ENCODE peak calls at places on chromosomes 16 and 17, in six cellular contexts. Z, I, U, Y, O and M are unnamed samples. For H3K36me3 and H3K9me3, the result is how much of the 10 kb centered on the place peaks cover.

GRCh38 chr17:59435238-59435637 is 103.8 kb downstream of the YPEL2 start:
- DNase-seq in I (no peak), Z (no peak), U (no peak), Y (no peak), O (peak), M (no peak)

GRCh38 chr17:68310141-68310540 is 18.8 kb downstream of the ARSG start:
- DNase-seq in I (no peak), U (no peak), Z (no peak), O (peak), Y (no peak), M (no peak)

GRCh38 chr17:21039839-21040575 is 2.8 kb downstream of the USP22 start:
- DNase-seq in Z (peak), Y (no peak), U (no peak), O (peak), I (no peak), M (no peak)

GRCh38 chr17:79905832-79906231 is 66.6 kb upstream of the CBX4 start:
- DNase-seq in I (no peak), Z (no peak), O (peak), Y (no peak), U (no peak), M (no peak)

GRCh38 chr17:20189322-20189721 is 180.2 kb downstream of the SPECC1 start:
- DNase-seq in Z (no peak), O (peak), Y (no peak), U (no peak), I (no peak), M (no peak)

GRCh38 chr17:78010759-78011158 is 52.3 kb downstream of the TNRC6C start:
- DNase-seq in Z (no peak), O (no peak), U (no peak), I (no peak), Y (no peak), M (no peak)

GRCh38 chr17:48577946-48578615 is at the start of gene HOXB4:
- DNase-seq in I (peak), Z (peak), O (peak), U (peak), Y (peak), M (peak)

GRCh38 chr16:86363057-86363490 is 147.3 kb upstream of the FOXF1 start:
- DNase-seq in Z (no peak), I (no peak), O (peak), Y (no peak), U (no peak), M (no peak)

GRCh38 chr17:45973943-45974859 is 24.8 kb upstream of the STH start:
- DNase-seq in Z (no peak), O (no peak), U (no peak), I (no peak), Y (peak), M (no peak)

GRCh38 chr16:71672125-71672524 is 46.1 kb downstream of the MARVELD3 start:
- DNase-seq in U (no peak), Z (no peak), O (no peak), Y (no peak), I (no peak), M (no peak)

GRCh38 chr16:12257926-12258561 is 281.5 kb downstream of the SNX29 start:
- DNase-seq in I (no peak), Z (peak), Y (peak), O (no peak), U (peak), M (no peak)

GRCh38 chr17:28553000-28553505 is 629 bp upstream of the UNC119 start:
- DNase-seq in Y (no peak), I (no peak), O (no peak), U (no peak), Z (no peak), M (no peak)

GRCh38 chr16:81601008-81601428 is 156.4 kb downstream of the CMIP start:
- DNase-seq in Y (no peak), U (no peak), O (peak), I (no peak), Z (no peak), M (no peak)

GRCh38 chr17:58873926-58874325 is 118.3 kb downstream of the PPM1E start:
- DNase-seq in Z (no peak), U (no peak), Y (no peak), I (no peak), O (no peak), M (no peak)

GRCh38 chr16:86393907-86394626 is 116.3 kb upstream of the FOXF1 start:
- DNase-seq in O (no peak), Y (no peak), U (no peak), Z (no peak), I (no peak), M (no peak)

GRCh38 chr16:63187638-63188037 is 1151.4 kb upstream of the CDH8 start:
- DNase-seq in Y (no peak), Z (no peak), O (no peak), U (no peak), I (no peak), M (no peak)

GRCh38 chr16:88195021-88195581 is 187.7 kb upstream of the ZNF469 start:
- DNase-seq in Z (no peak), Y (peak), U (no peak), I (no peak), O (peak), M (no peak)

GRCh38 chr17:15306406-15306970 is 34.9 kb downstream of the TEKT3 start:
- DNase-seq in O (peak), Z (no peak), Y (no peak), U (no peak), I (no peak), M (no peak)

GRCh38 chr16:16821261-16821660 is 442.3 kb downstream of the NPIPA7 start:
- DNase-seq in I (no peak), U (no peak), Y (no peak), O (no peak), Z (no peak), M (no peak)

GRCh38 chr16:88349903-88350900 is 32.6 kb upstream of the ZNF469 start:
- DNase-seq in U (peak), Z (no peak), I (no peak), Y (no peak), O (no peak), M (no peak)

GRCh38 chr16:85359147-85359822 is 247.0 kb upstream of the CIBAR2 start:
- DNase-seq in O (peak), Y (no peak), Z (no peak), I (no peak), U (no peak), M (no peak)

GRCh38 chr17:45320931-45321461 is 4.2 kb upstream of the MAP3K14 start:
- DNase-seq in O (peak), Z (peak), U (no peak), Y (no peak), I (no peak), M (no peak)

GRCh38 chr17:30210366-30210765 is 25.1 kb downstream of the SLC6A4 start:
- DNase-seq in O (no peak), Z (no peak), U (no peak), I (no peak), Y (no peak), M (no peak)

GRCh38 chr17:6061290-6061689 is 8.9 kb upstream of the WSCD1 start:
- DNase-seq in O (peak), Z (no peak), I (peak), U (no peak), Y (peak), M (no peak)

GRCh38 chr17:76204277-76204676 is 36.0 kb downstream of the RNF157 start:
- DNase-seq in I (no peak), U (no peak), O (peak), Z (no peak), Y (no peak), M (no peak)

GRCh38 chr16:4376820-4377572 is 5.3 kb downstream of the VASN start:
- DNase-seq in I (no peak), U (no peak), Y (no peak), O (no peak), Z (no peak), M (peak)

GRCh38 chr17:50171371-50172071 is 5.7 kb downstream of the SGCA start:
- DNase-seq in Z (no peak), U (no peak), I (no peak), O (no peak), Y (peak), M (peak)

GRCh38 chr16:56241596-56241995 is 50.3 kb downstream of the GNAO1 start:
- DNase-seq in O (no peak), Y (no peak), U (no peak), Z (no peak), I (no peak), M (no peak)

GRCh38 chr17:14205992-14206461 is 30.6 kb downstream of the CDRT15 start:
- DNase-seq in Z (peak), U (peak), I (no peak), Y (peak), O (no peak), M (peak)
- H3K4me3 ChIP-seq in Z (no peak), U (no peak), I (no peak), Y (no peak), O (no peak), M (no peak)

DNA sequence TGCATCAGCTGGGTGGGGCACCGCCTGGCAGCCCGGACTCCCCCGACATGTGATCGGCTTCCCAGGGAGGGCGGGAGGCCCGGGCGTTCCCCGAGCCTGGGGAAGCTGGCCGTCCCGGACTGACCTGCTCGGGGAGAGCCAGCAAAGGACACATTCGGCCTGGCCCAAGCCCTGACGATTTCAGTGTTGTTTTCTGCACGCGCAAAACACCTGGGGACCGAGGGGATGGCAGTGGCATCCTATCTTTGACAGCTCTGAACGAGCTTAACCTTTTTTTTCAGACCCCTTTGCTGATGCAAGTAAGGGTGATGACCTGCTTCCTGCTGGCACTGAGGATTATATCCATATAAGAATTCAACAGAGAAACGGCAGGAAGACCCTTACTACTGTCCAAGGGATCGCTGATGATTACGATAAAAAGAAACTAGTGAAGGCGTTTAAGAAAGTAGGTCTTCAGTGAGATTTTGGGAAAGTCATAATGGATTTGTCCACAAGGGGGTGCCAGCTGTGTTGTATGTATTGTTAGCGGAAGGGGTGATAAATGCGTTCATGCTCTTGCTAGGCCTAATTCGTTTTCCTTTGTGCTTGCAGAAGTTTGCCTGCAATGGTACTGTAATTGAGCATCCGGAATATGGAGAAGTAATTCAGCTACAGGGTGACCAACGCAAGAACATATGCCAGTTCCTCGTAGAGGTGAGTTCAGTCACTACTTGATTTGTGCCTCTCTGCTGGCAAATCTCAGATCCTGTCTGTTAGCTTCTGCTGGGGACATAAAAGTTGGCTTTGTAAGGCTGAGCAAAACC is 1.0 kb downstream of the EIF1 start:
- DNase-seq in U (no peak), Z (peak), O (peak), I (no peak), Y (no peak), M (no peak)
- H3K36me3 ChIP-seq in U (under half), Z (under half), O (under half), I (under half), Y (half or more), M (under half)

DNA sequence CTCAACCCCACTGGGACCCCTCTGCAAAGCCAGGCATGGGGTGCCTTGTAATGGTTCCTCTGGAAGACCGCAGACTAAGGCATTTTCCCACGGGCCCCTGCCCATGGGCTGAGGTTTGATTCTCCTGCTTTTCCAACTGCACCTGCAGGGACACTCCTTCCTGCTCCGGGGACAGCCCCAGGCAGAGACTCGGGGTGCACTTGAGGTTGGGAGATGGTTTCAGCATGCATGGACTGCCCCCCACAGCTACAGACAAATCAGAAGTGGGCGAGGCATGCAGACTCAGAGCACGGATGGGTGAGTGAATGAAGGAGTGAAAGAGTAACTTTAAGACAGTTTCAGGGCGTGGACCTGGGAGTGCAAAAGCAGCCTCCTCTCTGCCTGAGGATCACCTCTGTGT is 87.9 kb upstream of the RPL38 start:
- DNase-seq in Y (no peak), I (no peak), Z (no peak), O (no peak), U (no peak), M (no peak)
- H3K9me3 ChIP-seq in Y (under half), I (under half), Z (under half), O (under half), U (under half), M (under half)

DNA sequence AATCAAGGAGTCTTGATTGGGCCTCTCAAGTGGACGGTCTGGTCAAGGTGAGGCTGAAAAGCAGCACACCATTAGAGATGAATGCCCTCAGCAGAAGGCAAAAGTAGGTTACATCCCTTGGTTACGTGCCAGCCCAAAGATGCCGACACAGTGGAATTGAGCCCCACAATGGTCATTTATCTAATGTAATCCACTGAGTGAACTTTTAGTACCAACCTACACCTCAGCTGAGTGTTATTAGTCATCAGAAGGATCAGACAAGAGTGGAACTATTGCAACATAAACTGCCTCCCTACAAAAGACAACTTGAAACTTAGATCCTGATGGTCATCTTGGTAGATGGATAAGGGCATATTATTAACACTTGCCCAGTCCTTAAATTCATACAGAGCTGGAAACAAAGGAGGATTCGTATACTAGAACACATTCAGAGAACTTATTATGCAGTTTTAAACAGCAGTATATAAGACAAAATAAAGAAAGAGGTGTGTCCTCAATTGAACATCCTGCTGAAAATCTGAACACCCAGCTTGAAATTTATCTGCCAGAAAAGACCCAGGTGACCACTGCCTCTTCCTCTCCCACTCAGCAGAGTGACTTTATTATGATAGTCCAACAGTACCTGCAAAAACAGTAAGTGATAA is 2.8 kb downstream of the DCUN1D3 start:
- DNase-seq in Y (peak), I (no peak), U (peak), Z (no peak), O (peak), M (no peak)
- H3K4me3 ChIP-seq in Y (no peak), I (peak), U (no peak), Z (no peak), O (peak), M (no peak)

GRCh38 chr16:18842565-18842964 is 41.2 kb upstream of the ARL6IP1 start:
- DNase-seq in I (no peak), Y (no peak), Z (no peak), U (no peak), O (no peak), M (no peak)
- H3K36me3 ChIP-seq in I (under half), Y (half or more), Z (under half), U (under half), O (half or more), M (half or more)

GRCh38 chr17:22268214-22268911 is 576.0 kb downstream of the KCNJ18 start:
- DNase-seq in U (no peak), I (no peak), O (no peak), Z (no peak), Y (no peak), M (no peak)

GRCh38 chr17:22270381-22270780 is 578.1 kb downstream of the KCNJ18 start:
- DNase-seq in O (no peak), Z (no peak), I (no peak), U (no peak), Y (no peak), M (no peak)

GRCh38 chr17:22273308-22273707 is 581.0 kb downstream of the KCNJ18 start:
- DNase-seq in U (no peak), I (no peak), Z (no peak), O (no peak), Y (no peak), M (no peak)

GRCh38 chr17:22268912-22269220 is 576.5 kb downstream of the KCNJ18 start:
- DNase-seq in O (no peak), I (no peak), Z (no peak), Y (no peak), U (no peak), M (no peak)

DNA sequence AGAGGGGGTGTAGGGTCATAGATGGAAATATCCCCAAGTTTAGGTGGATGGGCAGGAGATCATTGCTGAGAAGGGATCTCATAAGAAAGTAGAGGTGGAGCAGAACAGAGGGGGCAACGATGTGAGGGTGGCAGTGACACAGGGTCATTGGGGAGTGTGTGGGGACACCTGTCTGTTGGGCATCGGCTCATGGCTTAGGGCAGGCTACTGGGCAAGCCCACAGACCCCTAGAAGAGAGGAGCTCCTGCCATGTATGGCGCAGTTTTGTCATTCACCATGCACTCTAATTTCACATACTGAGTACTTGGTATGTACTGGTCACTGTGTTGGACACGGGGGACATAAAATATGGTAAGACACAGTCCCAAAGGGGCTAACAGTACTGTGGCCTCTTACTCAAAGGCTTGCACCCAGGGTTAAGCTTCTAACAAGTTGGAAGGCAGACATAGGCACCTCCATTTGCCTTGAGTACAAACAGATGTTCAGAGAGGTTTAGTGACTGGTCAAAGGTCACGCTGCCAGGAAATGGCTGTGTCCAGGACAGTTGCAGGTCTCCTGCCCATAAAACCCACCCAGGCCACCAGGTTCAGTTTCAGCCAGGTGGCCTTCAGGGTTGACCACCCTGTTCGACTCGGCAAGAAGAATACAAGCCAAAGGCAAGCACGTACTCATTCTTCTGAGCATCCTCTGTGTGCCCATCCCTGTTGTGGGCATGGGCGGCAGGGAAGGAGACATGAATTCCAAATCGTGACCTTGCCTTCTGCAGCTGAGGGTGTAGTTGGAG is 580.2 kb downstream of the KCNJ18 start:
- DNase-seq in U (no peak), I (no peak), Z (no peak), O (no peak), Y (no peak), M (no peak)
- H3K9me3 ChIP-seq in U (under half), I (under half), Z (under half), O (under half), Y (under half), M (under half)

DNA sequence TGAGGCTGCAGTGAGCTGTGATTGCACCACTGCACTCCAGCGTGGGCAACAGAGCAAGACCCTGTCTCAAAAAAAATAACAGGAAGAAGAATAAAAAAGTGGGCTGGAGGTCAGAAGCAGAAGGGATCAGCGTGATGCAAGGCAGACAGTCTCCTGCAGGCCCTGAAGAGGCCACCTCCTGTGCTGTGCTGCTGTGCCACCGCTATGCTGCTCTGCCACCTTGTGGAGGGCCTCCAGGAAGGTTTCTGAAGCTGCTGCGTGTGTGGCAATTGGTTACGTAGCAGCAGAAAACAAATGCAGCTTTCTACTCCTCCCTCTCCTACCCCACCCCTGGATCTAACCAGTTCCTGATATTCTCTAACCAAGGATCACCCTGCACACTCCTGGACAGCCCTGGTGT is 815.5 kb downstream of the KCNJ18 start:
- DNase-seq in O (no peak), U (no peak), I (no peak), Z (no peak), Y (no peak), M (no peak)
- H3K4me3 ChIP-seq in O (no peak), U (no peak), I (no peak), Z (no peak), Y (no peak), M (no peak)